ENCODE peak calls at places on chromosomes 5 and 9, in nine cellular contexts. P is anterior cingulate cortex; Q is activated T-helper 1 cell treated with anti-CD3 and anti-CD28 coated beads, Interleukin-12 subunit alpha, Interleukin-12 subunit beta, Interleukin-2, Interleukin-4 antibody, amounts not matched to agents 30 ng/mL and 10 ng/mL and 1 ng/mL, durations not matched to agents 14 hours and 24 hours and 36 hours; S is hepatocyte; E is hepatic stellate cell; H is NCI-H1092 treated with DMSO at 0.1 percent for 48 hours; M is CD8-positive, alpha-beta T cell; Z is 8988T; D is GM03348. J is an unnamed sample.

GRCh38 chr5:72673623-72674022 is 142.8 kb upstream of the TNPO1 start:
- DNase-seq in E (no peak), Z (no peak), P (no peak), Q (no peak), D (no peak), S (no peak), H (no peak), M (no peak), J (no peak)

GRCh38 chr5:120055858-120056257 is 408.2 kb upstream of the PRR16 start:
- DNase-seq in H (no peak), S (peak; percentile 26), M (no peak), Q (no peak), P (no peak), E (peak; percentile 3), Z (no peak), D (peak; percentile 47), J (no peak)

GRCh38 chr5:6950250-6950649 is 237.0 kb downstream of the TENT4A start:
- DNase-seq in P (no peak), M (no peak), H (no peak), Z (no peak), Q (no peak), E (no peak), S (no peak), D (no peak), J (no peak)

GRCh38 chr9:82531795-82532194 is 531.1 kb downstream of the RASEF start:
- DNase-seq in D (no peak), S (no peak), Z (no peak), H (no peak), P (no peak), Q (no peak), E (no peak), M (no peak), J (no peak)

GRCh38 chr5:115414406-115415142 is 118.1 kb upstream of the CCDC112 start:
- DNase-seq in E (peak; percentile 49), S (peak; percentile 65), Q (no peak), D (peak; percentile 88), P (no peak), Z (no peak), M (no peak), H (no peak), J (no peak)

GRCh38 chr5:177372910-177373309 is 11.3 kb upstream of the SLC34A1 start:
- DNase-seq in M (no peak), P (no peak), Q (no peak), H (no peak), Z (no peak), S (no peak), D (no peak), E (no peak), J (no peak)

GRCh38 chr9:120402741-120403542 is 177.0 kb downstream of the CDK5RAP2 start:
- DNase-seq in M (no peak), P (no peak), Z (no peak), Q (no peak), E (peak; percentile 80), D (peak; percentile 87), H (no peak), S (peak; percentile 37), J (no peak)

GRCh38 chr5:154273963-154274827 is 83.7 kb downstream of the GALNT10 start:
- DNase-seq in Q (no peak), M (no peak), S (no peak), P (no peak), E (no peak), D (no peak), Z (no peak), H (no peak), J (no peak)

GRCh38 chr5:54370982-54371381 is 60.6 kb upstream of the ARL15 start:
- DNase-seq in Z (no peak), P (no peak), Q (no peak), M (no peak), E (no peak), S (no peak), D (no peak), H (no peak), J (no peak)

GRCh38 chr5:136023935-136024645 is 4.7 kb upstream of the TGFBI start:
- DNase-seq in E (no peak), D (peak; percentile 73), M (no peak), Q (no peak), Z (no peak), H (no peak), S (no peak), P (no peak), J (no peak)

GRCh38 chr9:131310833-131311554 is 21.5 kb downstream of the PLPP7 start:
- DNase-seq in S (no peak), Q (peak; percentile 44), M (peak; percentile 51), E (peak; percentile 37), D (no peak), H (no peak), Z (no peak), P (no peak), J (no peak)

GRCh38 chr5:130136300-130136699 is 232.0 kb downstream of the CHSY3 start:
- DNase-seq in P (no peak), M (no peak), Z (no peak), D (no peak), Q (no peak), H (no peak), S (no peak), E (no peak), J (no peak)

GRCh38 chr9:118362123-118362522 is 657.9 kb downstream of the TLR4 start:
- DNase-seq in Q (no peak), P (no peak), Z (no peak), M (no peak), S (no peak), E (no peak), D (no peak), H (no peak), J (no peak)

GRCh38 chr5:864492-865167 is 13.8 kb upstream of the ZDHHC11 start:
- DNase-seq in D (no peak), M (no peak), H (no peak), P (no peak), S (no peak), Q (no peak), Z (no peak), E (no peak), J (no peak)

GRCh38 chr5:79436821-79437220 is 77.1 kb downstream of the HOMER1 start:
- DNase-seq in Z (no peak), M (no peak), H (no peak), D (peak; percentile 22), S (no peak), P (no peak), E (peak; percentile 5), Q (no peak), J (no peak)

GRCh38 chr5:138064526-138064925 is 19.3 kb upstream of the WNT8A start:
- DNase-seq in H (no peak), M (no peak), Q (no peak), S (no peak), Z (no peak), E (no peak), D (peak; percentile 18), P (no peak), J (no peak)

GRCh38 chr9:8895498-8896224 is 1096.1 kb upstream of the DMAC1 start:
- DNase-seq in M (no peak), Q (no peak), P (no peak), H (peak; percentile 82), Z (no peak), S (peak; percentile 72), D (peak; percentile 1), E (no peak), J (no peak)

GRCh38 chr5:181119105-181119504 is 11.9 kb downstream of the OR2V1 start:
- DNase-seq in H (no peak), D (no peak), Z (no peak), Q (no peak), P (no peak), M (no peak), S (no peak), E (no peak), J (no peak)

GRCh38 chr5:103808464-103809106 is 246.0 kb upstream of the NUDT12 start:
- DNase-seq in M (no peak), H (peak; percentile 75), S (peak; percentile 79), Q (no peak), P (peak; percentile 10), Z (no peak), D (peak; percentile 75), E (peak; percentile 21), J (peak; percentile 44)

GRCh38 chr5:65290677-65291076 is 191.0 kb downstream of the ADAMTS6 start:
- DNase-seq in H (no peak), Q (no peak), M (no peak), D (peak; percentile 34), P (no peak), Z (no peak), S (no peak), E (no peak), J (no peak)

GRCh38 chr9:135039916-135040645 is 47.4 kb upstream of the OLFM1 start:
- DNase-seq in D (no peak), S (no peak), M (no peak), H (no peak), P (no peak), Z (no peak), Q (no peak), E (no peak), J (no peak)

GRCh38 chr9:113913426-113914195 is 37.5 kb downstream of the ZNF618 start:
- DNase-seq in Q (no peak), D (peak; percentile 30), M (no peak), P (no peak), Z (no peak), E (no peak), S (no peak), H (no peak), J (no peak)